ENCODE peak calls at places on chromosomes 1 and 21, in six cellular contexts. C is T47D, U is NCI-H748 treated with DMSO at 0.1 percent for 48 hours, J is H1, V is fibroblast of mammary gland, A is frontal cortex. Q is an unnamed sample.

GRCh38 chr1:247193958-247194357 is 22.1 kb upstream of the ZNF124 start:
- DNase-seq in C (no peak), U (no peak), J (no peak), V (no peak), A (no peak), Q (no peak)

GRCh38 chr1:1782399-1783221 is 4.3 kb upstream of the NADK start:
- DNase-seq in C (peak; percentile 65), U (no peak), J (no peak), V (peak; percentile 72), A (peak; percentile 55), Q (no peak)

GRCh38 chr21:41923641-41924342 is 30.0 kb downstream of the C2CD2 start:
- DNase-seq in C (no peak), U (no peak), J (no peak), V (peak; percentile 88), A (no peak), Q (no peak)

GRCh38 chr1:78004719-78005346 is at the start of gene DNAJB4:
- DNase-seq in C (peak; percentile 96), U (peak; percentile 26), J (no peak), V (peak; percentile 99), A (peak; percentile 57), Q (no peak)

GRCh38 chr1:1021010-1021845 is 1.3 kb downstream of the AGRN start:
- DNase-seq in C (peak; percentile 78), U (peak; percentile 26), J (no peak), V (peak; percentile 56), A (peak; percentile 65), Q (no peak)

GRCh38 chr21:44496900-44497550 is 41.7 kb downstream of the LRRC3 start:
- DNase-seq in C (no peak), U (peak; percentile 44), J (no peak), V (no peak), A (no peak), Q (no peak)

GRCh38 chr1:100868364-100868995 is 26.2 kb downstream of the EXTL2 start:
- DNase-seq in C (peak; percentile 35), U (no peak), J (no peak), V (peak; percentile 73), A (no peak), Q (no peak)

GRCh38 chr1:165228676-165229075 is 127.8 kb downstream of the LMX1A start:
- DNase-seq in C (peak; percentile 60), U (no peak), J (no peak), V (no peak), A (no peak), Q (no peak)

GRCh38 chr1:45012639-45013278 is 705 bp downstream of the UROD start:
- DNase-seq in C (peak; percentile 53), U (no peak), J (no peak), V (peak; percentile 61), A (no peak), Q (no peak)

GRCh38 chr1:165376041-165376810 is 19.7 kb upstream of the LMX1A start:
- DNase-seq in C (peak; percentile 42), U (no peak), J (no peak), V (peak; percentile 96), A (peak; percentile 72), Q (no peak)

GRCh38 chr1:91742848-91743292 is 143.1 kb downstream of the TGFBR3 start:
- DNase-seq in C (peak; percentile 66), U (no peak), J (no peak), V (peak; percentile 81), A (no peak), Q (no peak)

GRCh38 chr21:34933609-34934345 is 115.3 kb downstream of the RUNX1 start:
- DNase-seq in C (no peak), U (no peak), J (no peak), V (no peak), A (no peak), Q (no peak)

GRCh38 chr1:94438692-94439276 is 20.6 kb downstream of the ABCD3 start:
- DNase-seq in C (no peak), U (no peak), J (no peak), V (no peak), A (no peak), Q (no peak)

GRCh38 chr1:41892211-41892840 is 26.4 kb downstream of the HIVEP3 start:
- DNase-seq in C (no peak), U (no peak), J (no peak), V (no peak), A (no peak), Q (no peak)

GRCh38 chr1:154014154-154014910 is 23.8 kb downstream of the RPS27 start:
- DNase-seq in C (no peak), U (no peak), J (no peak), V (peak; percentile 84), A (no peak), Q (no peak)

GRCh38 chr1:245867724-245868123 is 639.4 kb downstream of the SMYD3 start:
- DNase-seq in C (no peak), U (no peak), J (no peak), V (no peak), A (no peak), Q (no peak)

GRCh38 chr1:170959385-170959784 is 24.1 kb downstream of the MROH9 start:
- DNase-seq in C (no peak), U (no peak), J (no peak), V (peak; percentile 70), A (no peak), Q (no peak)

GRCh38 chr21:25402134-25402957 is 204.9 kb downstream of the MRPL39 start:
- DNase-seq in C (no peak), U (no peak), J (no peak), V (no peak), A (no peak), Q (no peak)

GRCh38 chr1:203038891-203039608 is 12.8 kb downstream of the PPFIA4 start:
- DNase-seq in C (peak; percentile 81), U (peak; percentile 5), J (no peak), V (peak; percentile 69), A (peak; percentile 79), Q (peak; percentile 97)

GRCh38 chr1:916173-917075 is 7.3 kb upstream of the SAMD11 start:
- DNase-seq in C (no peak), U (no peak), J (no peak), V (no peak), A (no peak), Q (no peak)

GRCh38 chr21:42786884-42787283 is 92.5 kb downstream of the WDR4 start:
- DNase-seq in C (no peak), U (no peak), J (no peak), V (no peak), A (no peak), Q (no peak)

GRCh38 chr1:171438441-171438840 is 46.9 kb upstream of the PRRC2C start:
- DNase-seq in C (no peak), U (no peak), J (no peak), V (peak; percentile 99), A (no peak), Q (no peak)

GRCh38 chr1:222057162-222057561 is 315.3 kb upstream of the DUSP10 start:
- DNase-seq in C (no peak), U (no peak), J (no peak), V (no peak), A (no peak), Q (no peak)

GRCh38 chr1:159921700-159922498 is 3.4 kb downstream of the TAGLN2 start:
- DNase-seq in C (no peak), U (no peak), J (no peak), V (peak; percentile 46), A (no peak), Q (no peak)

GRCh38 chr21:34888569-34889286 is 160.4 kb downstream of the RUNX1 start:
- DNase-seq in C (peak; percentile 97), U (peak; percentile 85), J (peak; percentile 79), V (peak; percentile 91), A (peak; percentile 84), Q (no peak)

GRCh38 chr1:208213786-208214185 is 30.4 kb downstream of the PLXNA2 start:
- DNase-seq in C (no peak), U (no peak), J (no peak), V (no peak), A (no peak), Q (no peak)

GRCh38 chr1:168484083-168484482 is 59.7 kb downstream of the XCL2 start:
- DNase-seq in C (no peak), U (no peak), J (no peak), V (no peak), A (no peak), Q (no peak)